ENCODE peak calls at places on chromosomes 5 and 9, in five cellular contexts. One of them, this sample, is unnamed.

GRCh38 chr9:131885144-131885609 is 145.3 kb upstream of the RAPGEF1 start:
- DNase-seq in non-pigmented ciliary epithelial cell: no peak
- DNase-seq in T-helper 2 cell: no peak
- DNase-seq in NCI-H187: no peak
- DNase-seq in tibial artery: peak
- DNase-seq in this sample: no peak

GRCh38 chr5:65482727-65483473 is 1.2 kb upstream of the ADAMTS6 start:
- DNase-seq in tibial artery: no peak
- DNase-seq in NCI-H187: no peak
- DNase-seq in T-helper 2 cell: no peak
- DNase-seq in non-pigmented ciliary epithelial cell: peak
- DNase-seq in this sample: no peak

GRCh38 chr9:111744363-111744762 is 50.4 kb downstream of the SHOC1 start:
- DNase-seq in T-helper 2 cell: no peak
- DNase-seq in non-pigmented ciliary epithelial cell: no peak
- DNase-seq in NCI-H187: no peak
- DNase-seq in tibial artery: no peak
- DNase-seq in this sample: no peak

GRCh38 chr5:149217802-149218153 is 53.9 kb upstream of the AFAP1L1 start:
- DNase-seq in tibial artery: no peak
- DNase-seq in T-helper 2 cell: no peak
- DNase-seq in NCI-H187: no peak
- DNase-seq in non-pigmented ciliary epithelial cell: no peak
- DNase-seq in this sample: no peak

GRCh38 chr9:96398582-96399334 is 15.2 kb upstream of the SLC35D2 start:
- DNase-seq in non-pigmented ciliary epithelial cell: no peak
- DNase-seq in tibial artery: no peak
- DNase-seq in NCI-H187: no peak
- DNase-seq in T-helper 2 cell: no peak
- DNase-seq in this sample: no peak

GRCh38 chr5:68216737-68217231 is 1.2 kb downstream of the PIK3R1 start:
- DNase-seq in NCI-H187: no peak
- DNase-seq in non-pigmented ciliary epithelial cell: no peak
- DNase-seq in tibial artery: no peak
- DNase-seq in T-helper 2 cell: no peak
- DNase-seq in this sample: peak

GRCh38 chr9:96022445-96023031 is 147.0 kb downstream of the ERCC6L2 start:
- DNase-seq in T-helper 2 cell: no peak
- DNase-seq in tibial artery: no peak
- DNase-seq in non-pigmented ciliary epithelial cell: no peak
- DNase-seq in NCI-H187: no peak
- DNase-seq in this sample: no peak

GRCh38 chr5:76804266-76804665 is 14.6 kb upstream of the F2RL1 start:
- DNase-seq in NCI-H187: no peak
- DNase-seq in T-helper 2 cell: no peak
- DNase-seq in tibial artery: no peak
- DNase-seq in non-pigmented ciliary epithelial cell: no peak
- DNase-seq in this sample: no peak

GRCh38 chr9:93143830-93144530 is 9.9 kb upstream of the NINJ1 start:
- DNase-seq in tibial artery: no peak
- DNase-seq in non-pigmented ciliary epithelial cell: no peak
- DNase-seq in NCI-H187: no peak
- DNase-seq in T-helper 2 cell: no peak
- DNase-seq in this sample: peak